ENCODE peak calls at places on chromosomes 12 and 14, in seven cellular contexts. One of them, this sample, is unnamed.

GRCh38 chr14:77128414-77128891 is 13.1 kb downstream of the ZDHHC22 start:
- DNase-seq in Calu3: no peak
- DNase-seq in left lung: no peak
- DNase-seq in heart right ventricle: no peak
- DNase-seq in MCF 10A: peak; percentile 51
- DNase-seq in pancreas: peak; percentile 42
- DNase-seq in CD8-positive, alpha-beta T cell: no peak
- DNase-seq in this sample: no peak

GRCh38 chr12:123942911-123943648 is 29.6 kb downstream of the CCDC92 start:
- DNase-seq in Calu3: no peak
- DNase-seq in left lung: peak; percentile 22
- DNase-seq in heart right ventricle: no peak
- DNase-seq in MCF 10A: no peak
- DNase-seq in pancreas: no peak
- DNase-seq in CD8-positive, alpha-beta T cell: no peak
- DNase-seq in this sample: no peak

GRCh38 chr14:67131691-67132090 is 57.5 kb upstream of the GARIN2 start:
- DNase-seq in Calu3: no peak
- DNase-seq in left lung: no peak
- DNase-seq in heart right ventricle: no peak
- DNase-seq in MCF 10A: no peak
- DNase-seq in pancreas: no peak
- DNase-seq in CD8-positive, alpha-beta T cell: no peak
- DNase-seq in this sample: no peak

GRCh38 chr14:106044949-106045596 is 518.7 kb downstream of the TMEM121 start:
- DNase-seq in Calu3: peak; percentile 67
- DNase-seq in left lung: peak; percentile 54
- DNase-seq in heart right ventricle: peak; percentile 4
- DNase-seq in MCF 10A: peak; percentile 54
- DNase-seq in pancreas: peak; percentile 39
- DNase-seq in CD8-positive, alpha-beta T cell: peak; percentile 80
- DNase-seq in this sample: no peak

GRCh38 chr14:20632831-20633771 is 8.4 kb downstream of the OR6S1 start:
- DNase-seq in Calu3: peak; percentile 69
- DNase-seq in left lung: no peak
- DNase-seq in heart right ventricle: no peak
- DNase-seq in MCF 10A: peak; percentile 82
- DNase-seq in pancreas: peak; percentile 76
- DNase-seq in CD8-positive, alpha-beta T cell: peak; percentile 41
- DNase-seq in this sample: peak; percentile 83

GRCh38 chr12:3698218-3698974 is 54.5 kb downstream of the CRACR2A start:
- DNase-seq in Calu3: no peak
- DNase-seq in left lung: no peak
- DNase-seq in heart right ventricle: no peak
- DNase-seq in MCF 10A: peak; percentile 58
- DNase-seq in pancreas: no peak
- DNase-seq in CD8-positive, alpha-beta T cell: no peak
- DNase-seq in this sample: peak; percentile 8

GRCh38 chr14:37091651-37092050 is 80.8 kb downstream of the SLC25A21 start:
- DNase-seq in Calu3: no peak
- DNase-seq in left lung: no peak
- DNase-seq in heart right ventricle: no peak
- DNase-seq in MCF 10A: no peak
- DNase-seq in pancreas: no peak
- DNase-seq in CD8-positive, alpha-beta T cell: no peak
- DNase-seq in this sample: no peak

GRCh38 chr14:94787655-94788054 is 17.7 kb upstream of the GSC start:
- DNase-seq in Calu3: no peak
- DNase-seq in left lung: no peak
- DNase-seq in heart right ventricle: no peak
- DNase-seq in MCF 10A: no peak
- DNase-seq in pancreas: no peak
- DNase-seq in CD8-positive, alpha-beta T cell: no peak
- DNase-seq in this sample: no peak

GRCh38 chr12:56521590-56522371 is at the start of gene RBMS2:
- DNase-seq in Calu3: peak; percentile 81
- DNase-seq in left lung: peak; percentile 89
- DNase-seq in heart right ventricle: peak; percentile 91
- DNase-seq in MCF 10A: peak; percentile 94
- DNase-seq in pancreas: peak; percentile 51
- DNase-seq in CD8-positive, alpha-beta T cell: peak; percentile 26
- DNase-seq in this sample: peak; percentile 52

GRCh38 chr14:61549425-61549824 is 145.9 kb upstream of the HIF1A start:
- DNase-seq in Calu3: no peak
- DNase-seq in left lung: no peak
- DNase-seq in heart right ventricle: no peak
- DNase-seq in MCF 10A: no peak
- DNase-seq in pancreas: no peak
- DNase-seq in CD8-positive, alpha-beta T cell: no peak
- DNase-seq in this sample: no peak

GRCh38 chr12:64618953-64619590 is 8.8 kb downstream of the RASSF3 start:
- DNase-seq in Calu3: no peak
- DNase-seq in left lung: no peak
- DNase-seq in heart right ventricle: no peak
- DNase-seq in MCF 10A: peak; percentile 77
- DNase-seq in pancreas: no peak
- DNase-seq in CD8-positive, alpha-beta T cell: no peak
- DNase-seq in this sample: no peak

GRCh38 chr12:43733687-43734086 is 24.9 kb downstream of the PUS7L start:
- DNase-seq in Calu3: no peak
- DNase-seq in left lung: no peak
- DNase-seq in heart right ventricle: no peak
- DNase-seq in MCF 10A: no peak
- DNase-seq in pancreas: no peak
- DNase-seq in CD8-positive, alpha-beta T cell: no peak
- DNase-seq in this sample: no peak

GRCh38 chr12:121048442-121048841 is 9.4 kb upstream of the OASL start:
- DNase-seq in Calu3: no peak
- DNase-seq in left lung: no peak
- DNase-seq in heart right ventricle: no peak
- DNase-seq in MCF 10A: no peak
- DNase-seq in pancreas: no peak
- DNase-seq in CD8-positive, alpha-beta T cell: no peak
- DNase-seq in this sample: no peak

GRCh38 chr14:51053157-51053556 is 41.7 kb downstream of the TRIM9 start:
- DNase-seq in Calu3: no peak
- DNase-seq in left lung: no peak
- DNase-seq in heart right ventricle: no peak
- DNase-seq in MCF 10A: no peak
- DNase-seq in pancreas: no peak
- DNase-seq in CD8-positive, alpha-beta T cell: no peak
- DNase-seq in this sample: no peak

GRCh38 chr12:28222959-28223662 is 32.9 kb downstream of the CCDC91 start:
- DNase-seq in Calu3: no peak
- DNase-seq in left lung: no peak
- DNase-seq in heart right ventricle: no peak
- DNase-seq in MCF 10A: no peak
- DNase-seq in pancreas: no peak
- DNase-seq in CD8-positive, alpha-beta T cell: no peak
- DNase-seq in this sample: no peak

GRCh38 chr12:67451206-67451605 is 182.0 kb downstream of the CAND1 start:
- DNase-seq in Calu3: no peak
- DNase-seq in left lung: no peak
- DNase-seq in heart right ventricle: no peak
- DNase-seq in MCF 10A: no peak
- DNase-seq in pancreas: no peak
- DNase-seq in CD8-positive, alpha-beta T cell: no peak
- DNase-seq in this sample: no peak

GRCh38 chr12:98644433-98644711 is 216 bp downstream of the IKBIP start:
- DNase-seq in Calu3: no peak
- DNase-seq in left lung: no peak
- DNase-seq in heart right ventricle: no peak
- DNase-seq in MCF 10A: no peak
- DNase-seq in pancreas: no peak
- DNase-seq in CD8-positive, alpha-beta T cell: no peak
- DNase-seq in this sample: no peak

GRCh38 chr14:101215266-101215665 is 311.7 kb upstream of the RTL1 start:
- DNase-seq in Calu3: no peak
- DNase-seq in left lung: no peak
- DNase-seq in heart right ventricle: no peak
- DNase-seq in MCF 10A: no peak
- DNase-seq in pancreas: no peak
- DNase-seq in CD8-positive, alpha-beta T cell: no peak
- DNase-seq in this sample: no peak

GRCh38 chr12:50639721-50640120 is 124.2 kb upstream of the ATF1 start:
- DNase-seq in Calu3: no peak
- DNase-seq in left lung: no peak
- DNase-seq in heart right ventricle: no peak
- DNase-seq in MCF 10A: no peak
- DNase-seq in pancreas: no peak
- DNase-seq in CD8-positive, alpha-beta T cell: no peak
- DNase-seq in this sample: peak; percentile 59

DNA sequence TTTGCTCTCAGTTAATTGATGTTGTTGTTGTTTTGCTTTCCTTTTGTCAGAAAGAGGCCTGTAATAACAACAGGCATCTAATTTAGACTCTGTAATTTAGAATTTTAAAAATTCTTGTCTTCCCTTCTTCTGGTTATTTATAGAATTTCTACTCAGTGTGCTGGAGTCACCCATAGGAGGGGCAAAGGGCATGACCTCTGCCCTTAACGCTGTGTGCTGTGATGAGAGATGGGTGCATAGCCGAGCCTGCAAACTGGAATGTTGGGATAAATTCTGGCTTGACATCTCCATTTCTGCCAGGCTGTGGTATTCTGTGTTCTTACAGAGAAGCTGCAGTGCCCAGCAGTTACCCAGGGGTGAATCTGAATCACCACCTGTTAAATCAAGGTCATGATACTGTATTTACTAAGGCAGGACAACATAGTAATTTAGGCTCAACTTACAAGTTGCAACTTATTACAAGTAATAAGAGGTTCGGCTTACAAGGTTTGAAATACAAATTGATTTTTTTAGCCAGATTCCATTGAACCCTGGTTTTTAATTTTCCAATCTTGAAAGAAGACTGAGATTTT is 53.3 kb downstream of the TRAF3 start:
- DNase-seq in Calu3: no peak
- DNase-seq in left lung: no peak
- DNase-seq in heart right ventricle: no peak
- DNase-seq in MCF 10A: no peak
- DNase-seq in pancreas: no peak
- DNase-seq in CD8-positive, alpha-beta T cell: no peak
- DNase-seq in this sample: no peak
- TF ChIP-seq CTCF in Calu3: no peak
- TF ChIP-seq CTCF in left lung: no peak
- TF ChIP-seq CTCF in heart right ventricle: no peak
- TF ChIP-seq CTCF in MCF 10A: no peak
- TF ChIP-seq CTCF in pancreas: no peak
- TF ChIP-seq CTCF in CD8-positive, alpha-beta T cell: no peak
- TF ChIP-seq CTCF in this sample: no peak

DNA sequence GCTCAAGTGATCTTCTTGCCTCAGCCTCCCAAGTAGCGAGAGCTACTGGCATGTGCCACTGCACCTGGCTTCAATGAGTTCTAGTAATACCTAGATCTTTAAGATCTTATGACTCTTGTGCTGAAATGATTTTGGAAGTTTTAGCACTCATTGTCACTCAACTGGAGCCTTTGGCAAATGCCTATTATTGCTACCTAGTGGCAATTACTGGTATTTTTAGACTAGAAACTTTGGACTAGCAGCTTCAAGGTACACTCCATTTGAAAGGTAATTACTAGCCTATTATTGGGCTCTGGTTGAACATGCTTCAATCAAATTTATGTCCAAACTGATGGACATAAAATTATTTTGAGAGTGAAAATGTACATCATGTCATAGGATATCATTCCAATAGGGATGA is 80.7 kb upstream of the MUCL1 start:
- DNase-seq in Calu3: no peak
- DNase-seq in left lung: no peak
- DNase-seq in heart right ventricle: no peak
- DNase-seq in MCF 10A: no peak
- DNase-seq in pancreas: no peak
- DNase-seq in CD8-positive, alpha-beta T cell: no peak
- DNase-seq in this sample: no peak
- TF ChIP-seq CTCF in Calu3: no peak
- TF ChIP-seq CTCF in left lung: no peak
- TF ChIP-seq CTCF in heart right ventricle: no peak
- TF ChIP-seq CTCF in MCF 10A: no peak
- TF ChIP-seq CTCF in pancreas: no peak
- TF ChIP-seq CTCF in CD8-positive, alpha-beta T cell: no peak
- TF ChIP-seq CTCF in this sample: peak; percentile 6

GRCh38 chr12:113891167-113891692 is 74.9 kb downstream of the RBM19 start:
- DNase-seq in Calu3: no peak
- DNase-seq in left lung: no peak
- DNase-seq in heart right ventricle: no peak
- DNase-seq in MCF 10A: no peak
- DNase-seq in pancreas: no peak
- DNase-seq in CD8-positive, alpha-beta T cell: no peak
- DNase-seq in this sample: no peak

GRCh38 chr12:113888435-113888834 is 77.7 kb downstream of the RBM19 start:
- DNase-seq in Calu3: no peak
- DNase-seq in left lung: no peak
- DNase-seq in heart right ventricle: no peak
- DNase-seq in MCF 10A: no peak
- DNase-seq in pancreas: no peak
- DNase-seq in CD8-positive, alpha-beta T cell: no peak
- DNase-seq in this sample: no peak

GRCh38 chr12:113889806-113890581 is 76.1 kb downstream of the RBM19 start:
- DNase-seq in Calu3: no peak
- DNase-seq in left lung: no peak
- DNase-seq in heart right ventricle: no peak
- DNase-seq in MCF 10A: no peak
- DNase-seq in pancreas: no peak
- DNase-seq in CD8-positive, alpha-beta T cell: no peak
- DNase-seq in this sample: no peak

GRCh38 chr12:113887906-113888305 is 78.2 kb downstream of the RBM19 start:
- DNase-seq in Calu3: no peak
- DNase-seq in left lung: no peak
- DNase-seq in heart right ventricle: no peak
- DNase-seq in MCF 10A: no peak
- DNase-seq in pancreas: no peak
- DNase-seq in CD8-positive, alpha-beta T cell: no peak
- DNase-seq in this sample: no peak

DNA sequence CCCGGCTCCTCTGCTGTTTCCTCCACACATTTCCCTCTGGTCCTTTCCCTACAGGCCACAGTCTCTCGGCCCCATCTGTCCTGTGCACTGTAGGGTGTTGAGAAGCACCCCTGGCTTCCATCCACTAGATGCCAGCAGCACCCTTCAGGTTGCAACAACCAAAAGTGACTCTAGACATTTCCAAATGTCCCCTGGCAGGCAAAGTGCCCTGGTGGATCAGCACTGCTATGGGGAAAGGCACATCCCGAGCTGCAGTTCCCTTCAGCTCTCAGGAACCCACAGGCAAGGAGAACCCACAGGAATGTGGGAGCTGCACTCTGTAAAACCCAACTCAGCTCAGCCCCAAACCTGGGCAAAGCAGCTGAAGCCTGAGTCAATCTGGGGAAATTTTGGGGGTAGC is 77.0 kb downstream of the RBM19 start:
- DNase-seq in Calu3: no peak
- DNase-seq in left lung: no peak
- DNase-seq in heart right ventricle: no peak
- DNase-seq in MCF 10A: no peak
- DNase-seq in pancreas: no peak
- DNase-seq in CD8-positive, alpha-beta T cell: no peak
- DNase-seq in this sample: no peak
- TF ChIP-seq CTCF in Calu3: no peak
- TF ChIP-seq CTCF in left lung: no peak
- TF ChIP-seq CTCF in heart right ventricle: no peak
- TF ChIP-seq CTCF in MCF 10A: no peak
- TF ChIP-seq CTCF in pancreas: no peak
- TF ChIP-seq CTCF in CD8-positive, alpha-beta T cell: no peak
- TF ChIP-seq CTCF in this sample: no peak

GRCh38 chr12:54680374-54680773 is 32.2 kb upstream of the DCD start:
- DNase-seq in Calu3: peak; percentile 69
- DNase-seq in left lung: no peak
- DNase-seq in heart right ventricle: no peak
- DNase-seq in MCF 10A: peak; percentile 51
- DNase-seq in pancreas: peak; percentile 23
- DNase-seq in CD8-positive, alpha-beta T cell: no peak
- DNase-seq in this sample: no peak
- TF ChIP-seq CTCF in Calu3: peak; percentile 65
- TF ChIP-seq CTCF in left lung: peak; percentile 39
- TF ChIP-seq CTCF in heart right ventricle: peak; percentile 14
- TF ChIP-seq CTCF in MCF 10A: peak; percentile 44
- TF ChIP-seq CTCF in pancreas: no peak
- TF ChIP-seq CTCF in CD8-positive, alpha-beta T cell: peak; percentile 60
- TF ChIP-seq CTCF in this sample: peak; percentile 56

This sample was measured in LNCaP clone FGC.